ENCODE peak calls at places on chromosomes 12 and 14, in four cellular contexts. G is activated T-cell treated with anti-CD3 and anti-CD28 coated beads for 1 hour, X is foreskin fibroblast, M is transverse colon. Z is an unnamed sample.

GRCh38 chr12:105601158-105601557 is 270.7 kb downstream of the C12orf75 start:
- DNase-seq in G (no peak), X (no peak), M (no peak), Z (no peak)

GRCh38 chr12:22254450-22254849 is 80.1 kb downstream of the ST8SIA1 start:
- DNase-seq in G (no peak), X (no peak), M (no peak), Z (no peak)

GRCh38 chr14:72463291-72463866 is 430.5 kb downstream of the DPF3 start:
- DNase-seq in G (no peak), X (peak), M (no peak), Z (no peak)

GRCh38 chr14:51093371-51094281 is 1.3 kb downstream of the TRIM9 start:
- DNase-seq in G (peak), X (peak), M (peak), Z (peak)

GRCh38 chr12:1913377-1914115 is 4.9 kb downstream of the CACNA2D4 start:
- DNase-seq in G (no peak), X (no peak), M (no peak), Z (no peak)

GRCh38 chr14:87430810-87431209 is 562.2 kb downstream of the GALC start:
- DNase-seq in G (no peak), X (peak), M (no peak), Z (no peak)

GRCh38 chr12:111444706-111445310 is 39.1 kb downstream of the SH2B3 start:
- DNase-seq in G (peak), X (peak), M (peak), Z (peak)

GRCh38 chr14:58288106-58288792 is 10.1 kb upstream of the ARID4A start:
- DNase-seq in G (no peak), X (no peak), M (no peak), Z (no peak)

GRCh38 chr14:100902295-100902694 is 1.2 kb downstream of the RTL1 start:
- DNase-seq in G (no peak), X (no peak), M (no peak), Z (no peak)

GRCh38 chr12:26318661-26319068 is 123.3 kb downstream of the SSPN start:
- DNase-seq in G (no peak), X (peak), M (peak), Z (peak)

GRCh38 chr14:59698793-59699192 is 122.2 kb upstream of the CCDC175 start:
- DNase-seq in G (no peak), X (peak), M (no peak), Z (no peak)

GRCh38 chr12:107477946-107478610 is 207.5 kb upstream of the PWP1 start:
- DNase-seq in G (no peak), X (peak), M (no peak), Z (no peak)

GRCh38 chr12:124100572-124101178 is 127.7 kb downstream of the ZNF664 start:
- DNase-seq in G (no peak), X (no peak), M (no peak), Z (no peak)